ENCODE peak calls at places on chromosome 9, in four cellular contexts. V is CD4-positive, alpha-beta T cell; M is adrenal gland; J is HCT116. P is an unnamed sample.

GRCh38 chr9:99489043-99489378 is 266.9 kb downstream of the SEC61B start:
- DNase-seq in M (no peak), J (no peak), V (no peak), P (no peak)

GRCh38 chr9:125743687-125744428 is 3.3 kb upstream of the PBX3 start:
- DNase-seq in M (no peak), J (no peak), V (no peak), P (no peak)

GRCh38 chr9:20614602-20615216 is 7.6 kb downstream of the MLLT3 start:
- DNase-seq in J (no peak), V (no peak), M (no peak), P (no peak)

GRCh38 chr9:24545285-24545684 is 412 bp downstream of the IZUMO3 start:
- DNase-seq in M (no peak), J (no peak), V (no peak), P (no peak)

GRCh38 chr9:100074093-100074492 is 24.7 kb downstream of the ERP44 start:
- DNase-seq in J (no peak), V (no peak), M (peak), P (no peak)

GRCh38 chr9:106718996-106719395 is 144.0 kb upstream of the ZNF462 start:
- DNase-seq in J (no peak), V (no peak), M (no peak), P (no peak)

GRCh38 chr9:99431103-99431502 is 209.0 kb downstream of the SEC61B start:
- DNase-seq in J (no peak), M (peak), V (no peak), P (no peak)

GRCh38 chr9:129234491-129234890 is 56.4 kb upstream of the IER5L start:
- DNase-seq in J (no peak), V (no peak), M (no peak), P (no peak)

GRCh38 chr9:13586726-13587392 is 307.4 kb upstream of the MPDZ start:
- DNase-seq in V (no peak), J (no peak), M (no peak), P (no peak)

GRCh38 chr9:118522093-118523028 is 818.2 kb downstream of the TLR4 start:
- DNase-seq in M (peak), J (no peak), V (no peak), P (peak)

GRCh38 chr9:38339087-38339486 is 53.4 kb upstream of the ALDH1B1 start:
- DNase-seq in M (peak), J (no peak), V (no peak), P (no peak)

GRCh38 chr9:81851340-81851739 is 76.9 kb upstream of the SPATA31D4 start:
- DNase-seq in M (no peak), V (no peak), J (no peak), P (no peak)

GRCh38 chr9:133119039-133119438 is 2.0 kb downstream of the RALGDS start:
- DNase-seq in V (no peak), M (no peak), J (no peak), P (no peak)

GRCh38 chr9:133121200-133122166 is at the start of gene RALGDS:
- DNase-seq in J (peak), M (peak), V (peak), P (peak)

GRCh38 chr9:133122167-133122550 is 1.1 kb upstream of the RALGDS start:
- DNase-seq in M (no peak), V (no peak), J (no peak), P (no peak)

GRCh38 chr9:133119461-133120342 is 1.3 kb downstream of the RALGDS start:
- DNase-seq in J (no peak), M (no peak), V (no peak), P (no peak)

DNA sequence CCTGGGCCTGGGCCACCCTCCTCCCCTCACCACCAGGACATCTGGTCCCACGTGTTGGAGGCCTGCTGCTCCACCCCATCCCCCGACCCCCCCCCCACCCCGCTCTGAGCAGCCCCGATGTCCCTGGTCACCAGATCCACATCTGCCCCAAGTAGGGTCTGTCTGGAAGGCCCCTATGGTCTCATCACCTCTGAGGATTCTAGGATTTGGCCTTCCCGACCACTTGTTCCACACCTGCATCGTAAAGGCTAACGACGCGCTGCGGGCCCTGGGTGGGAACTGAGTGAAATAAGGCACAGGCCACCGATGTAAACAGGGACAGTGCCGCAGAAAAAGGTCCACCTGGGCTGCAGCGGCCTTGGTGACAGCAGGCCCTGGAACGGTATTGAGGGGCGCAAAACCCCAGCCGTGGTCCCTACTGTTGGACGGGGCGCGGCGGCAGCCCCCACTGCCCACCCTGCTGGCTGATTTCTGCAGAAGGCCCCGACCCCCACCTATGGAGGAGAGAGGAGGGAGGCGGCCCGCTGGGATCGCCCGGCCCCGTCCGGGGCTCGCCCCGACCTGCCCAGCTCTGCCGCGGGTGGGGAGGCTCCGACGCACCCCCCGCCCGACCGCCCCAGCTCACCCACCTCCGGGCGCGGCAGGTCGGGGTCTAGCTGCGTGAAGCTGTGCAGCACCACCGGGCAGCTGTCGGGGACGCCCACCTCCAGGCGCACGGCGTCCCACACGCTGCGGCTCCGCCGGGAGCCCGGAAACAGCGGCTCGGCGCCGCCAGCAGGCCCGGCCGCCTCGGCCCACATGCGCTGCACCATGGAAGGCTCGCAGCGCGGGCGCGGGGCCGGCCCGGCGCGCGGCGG is 469 bp downstream of the RALGDS start:
- DNase-seq in V (no peak), J (no peak), M (no peak), P (no peak)
- TF ChIP-seq CTCF in V (no peak), J (no peak), M (no peak), P (no peak)

DNA sequence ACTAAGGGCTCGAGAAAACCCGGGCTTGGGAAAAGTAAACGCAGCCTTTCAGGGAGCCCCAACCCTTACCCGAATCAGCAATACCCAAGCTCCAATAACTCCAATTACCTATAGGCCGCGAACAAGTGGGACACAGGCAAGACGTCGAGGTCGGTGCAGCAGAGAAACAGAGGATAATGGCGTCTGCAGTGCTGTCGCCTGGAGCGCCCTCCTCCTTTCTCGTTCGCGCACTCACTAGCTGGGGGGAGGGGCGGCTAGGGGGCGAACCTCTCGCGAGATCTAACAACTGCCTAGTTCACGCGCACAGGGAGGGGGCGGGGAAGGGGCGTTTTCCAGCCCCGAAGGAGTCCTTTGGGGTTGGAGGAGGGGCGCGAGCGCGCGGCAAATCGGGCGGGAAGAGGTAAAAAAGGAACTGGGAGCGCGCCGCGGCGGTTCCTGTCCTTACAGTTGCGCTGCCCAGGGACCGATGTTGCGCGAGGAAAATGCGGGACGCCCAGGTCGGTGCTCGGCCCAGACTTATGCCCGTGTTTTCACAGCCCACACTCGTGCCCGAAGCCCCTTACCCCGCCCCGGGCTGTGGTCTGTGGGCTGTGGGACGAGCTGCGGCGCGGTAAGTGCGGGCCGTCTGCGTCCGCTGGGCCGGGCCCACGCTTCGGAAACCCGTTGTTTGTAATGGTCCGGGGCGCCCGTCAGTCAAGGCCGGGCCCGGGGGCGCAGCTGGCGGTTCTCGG is at the start of gene RMI1:
- DNase-seq in M (peak), J (peak), V (peak), P (peak)
- TF ChIP-seq CTCF in M (no peak), J (no peak), V (no peak), P (no peak)

DNA sequence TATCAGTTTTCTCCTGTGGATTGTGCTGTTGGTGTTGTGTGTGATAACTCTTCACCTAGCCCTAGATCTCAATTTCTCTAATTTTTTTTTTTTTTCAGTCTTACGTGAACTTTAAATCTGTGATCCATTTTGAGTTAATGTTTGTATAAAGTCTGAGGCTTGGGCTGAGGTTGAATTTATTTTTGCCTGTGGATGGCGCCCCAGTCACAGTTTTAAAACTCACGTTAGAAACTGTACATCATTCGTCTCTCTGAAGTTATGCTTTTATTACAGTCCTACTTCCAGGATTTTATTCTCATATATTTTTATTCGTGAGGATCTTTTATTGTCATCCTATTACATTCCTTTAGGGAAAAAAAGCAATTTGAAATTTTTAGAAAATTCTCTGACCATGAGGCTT is 103.1 kb downstream of the EHMT1 start:
- DNase-seq in V (no peak), J (no peak), M (no peak), P (no peak)
- TF ChIP-seq CTCF in V (peak), J (no peak), M (peak), P (peak)

DNA sequence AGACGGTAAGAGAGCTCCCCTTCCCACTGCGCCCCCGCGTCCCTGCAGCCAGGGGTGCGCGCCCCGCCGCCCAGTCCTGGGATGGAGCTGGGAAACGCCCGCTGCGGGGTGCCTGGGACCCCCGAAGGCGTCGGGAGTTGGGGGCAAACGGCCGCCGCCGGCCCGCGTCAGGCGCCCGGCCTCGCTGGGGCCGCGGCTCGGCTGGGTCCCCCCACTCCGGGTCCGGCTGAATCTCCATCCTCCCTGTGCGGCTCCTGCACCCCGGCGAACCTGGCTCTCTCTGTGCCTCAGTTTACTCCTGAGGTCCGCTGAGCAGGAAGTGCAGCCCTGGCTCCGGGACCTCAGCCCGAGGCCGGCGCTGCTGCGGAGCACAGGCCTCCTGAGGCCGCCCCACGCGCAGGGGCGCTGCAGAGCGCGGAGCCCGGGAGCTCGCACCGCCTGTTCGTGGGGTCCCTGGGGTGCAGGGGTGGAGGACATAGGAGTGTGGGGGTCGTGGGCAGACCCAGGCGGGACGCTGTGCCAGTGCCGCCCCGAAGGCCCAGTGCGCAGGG is 13.9 kb upstream of the TMEM250 start:
- DNase-seq in J (no peak), V (no peak), M (no peak), P (no peak)
- TF ChIP-seq CTCF in J (no peak), V (no peak), M (no peak), P (no peak)

GRCh38 chr9:136776947-136777346 is 12.6 kb upstream of the LCN15 start:
- DNase-seq in M (no peak), V (no peak), J (no peak), P (no peak)

GRCh38 chr9:136775191-136775590 is 10.9 kb upstream of the LCN15 start:
- DNase-seq in J (no peak), M (no peak), V (no peak), P (no peak)

GRCh38 chr9:136774416-136775045 is 10.2 kb upstream of the LCN15 start:
- DNase-seq in J (no peak), M (no peak), V (no peak), P (no peak)

GRCh38 chr9:136771907-136772306 is 7.6 kb upstream of the LCN15 start:
- DNase-seq in M (no peak), V (no peak), J (no peak), P (no peak)

DNA sequence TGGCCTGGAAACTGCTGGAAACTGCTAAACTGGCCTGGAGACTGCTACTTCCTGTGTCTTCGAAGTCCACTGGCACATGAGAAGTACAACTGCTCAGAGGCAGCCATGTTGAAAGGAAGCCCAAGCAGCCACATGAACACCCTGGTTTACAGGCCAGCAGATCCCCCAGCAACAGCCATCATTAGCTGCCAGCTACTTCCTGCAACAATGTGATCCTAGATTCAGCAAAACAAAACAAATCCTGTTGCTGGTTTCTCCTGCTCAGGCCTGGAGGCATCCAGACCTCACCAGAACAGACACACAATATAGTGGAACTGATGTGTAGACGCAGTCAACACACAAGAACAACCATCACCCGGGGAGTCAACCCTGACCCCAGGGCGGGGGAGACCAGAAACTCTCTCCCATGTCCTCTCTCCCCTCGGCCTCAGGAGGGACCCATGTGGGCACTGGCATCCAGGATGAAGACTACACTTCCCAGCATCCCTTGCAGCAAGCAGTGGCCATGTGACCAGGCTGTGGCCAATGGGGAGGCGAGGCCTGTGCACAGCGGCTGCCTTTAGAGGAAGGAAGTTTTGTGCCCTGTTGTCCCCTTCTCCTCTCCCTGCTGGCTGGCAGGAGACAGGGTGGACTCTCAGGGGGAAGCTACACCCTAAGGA is 9.2 kb upstream of the LCN15 start:
- DNase-seq in J (no peak), M (no peak), V (no peak), P (no peak)
- TF ChIP-seq CTCF in J (no peak), M (no peak), V (no peak), P (no peak)

DNA sequence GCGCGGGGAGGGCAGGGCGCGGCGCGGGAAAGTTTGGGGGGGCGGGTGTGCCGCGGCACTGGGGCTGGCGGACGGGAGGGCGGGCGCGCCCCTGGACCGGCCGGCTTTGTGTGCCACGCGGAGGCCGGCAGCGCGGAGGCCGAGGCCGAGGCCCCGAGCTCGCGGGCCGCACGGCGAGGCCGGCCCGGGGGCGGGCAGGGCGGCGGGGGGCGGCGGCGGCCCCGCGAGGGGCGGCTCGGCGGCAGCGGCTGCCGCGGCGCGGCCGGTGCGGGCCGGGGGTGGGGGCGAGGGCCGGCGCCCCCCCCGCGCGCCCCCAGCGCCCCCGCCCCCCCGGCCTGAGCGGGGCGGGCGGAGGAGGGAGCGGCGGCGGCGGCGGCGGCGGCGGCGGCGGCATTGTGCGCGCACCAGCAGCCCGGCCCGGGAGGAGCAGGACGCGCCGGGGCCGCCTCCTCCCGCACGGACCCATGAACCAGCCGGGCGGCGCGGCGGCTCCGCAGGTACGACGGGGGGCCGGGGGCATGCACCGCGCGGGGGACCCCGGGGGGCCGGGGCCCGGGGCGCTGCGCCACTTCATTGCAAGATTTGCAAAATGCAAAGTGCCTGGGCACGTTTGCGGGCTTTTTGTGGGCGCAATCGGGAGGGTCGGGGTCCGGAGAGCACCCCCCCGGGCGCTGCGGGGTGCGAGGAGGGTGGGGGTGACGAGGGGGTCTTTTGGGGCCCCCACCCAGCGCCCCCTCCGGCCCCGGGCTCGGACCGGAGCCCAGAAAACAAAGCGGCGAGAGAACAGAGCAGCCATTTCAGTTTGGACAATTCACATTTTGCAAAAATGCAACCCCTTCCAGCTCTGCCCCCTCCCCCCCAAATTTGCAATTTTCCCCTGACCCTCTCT is at the start of gene ZNF618:
- DNase-seq in V (peak), J (no peak), M (no peak), P (peak)
- TF ChIP-seq CTCF in V (no peak), J (no peak), M (no peak), P (no peak)

P was measured in progenitor cell of endocrine pancreas.